ENCODE peak calls at places on chromosomes 2 and 18, in four cellular contexts. Y is right lobe of liver, P is heart right ventricle, L is fibroblast of lung. G is an unnamed sample.

GRCh38 chr2:227821043-227821942 is 7.7 kb downstream of the CCL20 start:
- DNase-seq in P (no peak), Y (no peak), L (peak; percentile 45), G (no peak)

GRCh38 chr2:205758051-205758450 is 75.8 kb downstream of the NRP2 start:
- DNase-seq in Y (no peak), L (peak; percentile 80), P (no peak), G (no peak)

GRCh38 chr2:235311044-235311443 is 182.8 kb upstream of the AGAP1 start:
- DNase-seq in L (no peak), P (no peak), Y (no peak), G (no peak)

GRCh38 chr2:84495539-84496146 is 20.7 kb upstream of the DNAH6 start:
- DNase-seq in L (peak; percentile 86), P (no peak), Y (no peak), G (no peak)

GRCh38 chr2:34365937-34366336 is 766.8 kb upstream of the FAM98A start:
- DNase-seq in L (no peak), Y (no peak), P (no peak), G (peak; percentile 64)

GRCh38 chr18:52992041-52992440 is 652.0 kb downstream of the DCC start:
- DNase-seq in P (no peak), Y (no peak), L (no peak), G (no peak)

GRCh38 chr2:58010599-58010998 is 36.0 kb upstream of the VRK2 start:
- DNase-seq in L (no peak), Y (no peak), P (no peak), G (no peak)

GRCh38 chr2:26300234-26300641 is 45.7 kb upstream of the SELENOI start:
- DNase-seq in L (no peak), P (no peak), Y (no peak), G (no peak)

GRCh38 chr2:226427538-226428307 is 371.9 kb downstream of the IRS1 start:
- DNase-seq in L (peak; percentile 87), P (no peak), Y (no peak), G (no peak)

GRCh38 chr2:192499476-192499875 is 304.7 kb upstream of the TMEFF2 start:
- DNase-seq in Y (no peak), P (no peak), L (peak; percentile 33), G (no peak)

GRCh38 chr2:113342650-113343049 is 63.9 kb upstream of the PAX8 start:
- DNase-seq in L (no peak), Y (no peak), P (no peak), G (peak; percentile 20)

GRCh38 chr2:166081131-166081632 is 46.6 kb downstream of the SCN1A start:
- DNase-seq in P (no peak), Y (no peak), L (no peak), G (no peak)

GRCh38 chr18:7089369-7089768 is 28.2 kb downstream of the LAMA1 start:
- DNase-seq in L (no peak), Y (no peak), P (no peak), G (no peak)

GRCh38 chr2:120622159-120622869 is 113.4 kb upstream of the GLI2 start:
- DNase-seq in Y (peak; percentile 24), L (no peak), P (no peak), G (no peak)

GRCh38 chr2:79935771-79936657 is 368.5 kb downstream of the LRRTM1 start:
- DNase-seq in L (peak; percentile 88), P (no peak), Y (no peak), G (no peak)

GRCh38 chr2:191933307-191934105 is 86.6 kb upstream of the CAVIN2 start:
- DNase-seq in L (no peak), Y (no peak), P (no peak), G (peak; percentile 38)

GRCh38 chr18:24490545-24490944 is 30.1 kb downstream of the HRH4 start:
- DNase-seq in Y (no peak), L (no peak), P (no peak), G (no peak)

GRCh38 chr2:207617011-207617671 is 8.1 kb downstream of the METTL21A start:
- DNase-seq in Y (no peak), L (peak; percentile 97), P (no peak), G (no peak)

GRCh38 chr2:15316370-15316814 is 244.7 kb downstream of the NBAS start:
- DNase-seq in Y (no peak), L (no peak), P (no peak), G (no peak)

GRCh38 chr2:101036562-101036961 is 34.5 kb downstream of the RPL31 start:
- DNase-seq in L (peak; percentile 67), P (no peak), Y (no peak), G (no peak)

GRCh38 chr2:109450574-109451265 is 163.0 kb downstream of the SEPTIN10 start:
- DNase-seq in Y (no peak), P (peak; percentile 51), L (no peak), G (no peak)

GRCh38 chr2:114039681-114040080 is 149.8 kb downstream of the ACTR3 start:
- DNase-seq in L (no peak), Y (no peak), P (no peak), G (no peak)

GRCh38 chr2:238668426-238668825 is 179.5 kb upstream of the TWIST2 start:
- DNase-seq in Y (no peak), P (no peak), L (no peak), G (no peak)

GRCh38 chr2:218839430-218839829 is 7.8 kb upstream of the PRKAG3 start:
- DNase-seq in Y (no peak), P (no peak), L (peak; percentile 57), G (no peak)

GRCh38 chr2:187993516-187993915 is 298.2 kb upstream of the GULP1 start:
- DNase-seq in L (peak; percentile 11), Y (no peak), P (no peak), G (no peak)

GRCh38 chr2:221477697-221478096 is 94.4 kb downstream of the EPHA4 start:
- DNase-seq in Y (no peak), P (no peak), L (no peak), G (no peak)

GRCh38 chr18:13137041-13137938 is 81.3 kb upstream of the LDLRAD4 start:
- DNase-seq in P (peak; percentile 55), Y (peak; percentile 72), L (no peak), G (peak; percentile 38)

DNA sequence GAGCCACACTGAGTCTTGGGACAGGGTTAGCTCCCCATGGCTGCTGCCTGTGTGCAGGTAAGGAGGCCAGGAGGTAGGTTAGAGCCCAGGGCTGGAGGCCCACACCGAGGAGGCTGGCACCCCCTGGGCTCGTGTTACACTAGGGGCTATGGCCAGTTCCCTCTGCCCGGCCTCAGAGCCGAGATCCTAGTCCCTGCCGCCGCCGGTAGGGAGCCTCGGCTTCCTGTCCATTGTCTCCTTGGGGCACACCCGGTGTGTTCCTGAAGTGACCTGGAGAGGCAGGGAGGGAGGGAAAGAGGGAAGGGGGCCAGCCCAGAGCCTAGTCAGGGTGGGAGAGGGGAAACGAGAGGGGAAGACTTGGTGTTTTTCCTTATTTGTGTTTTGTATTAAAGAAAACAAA is 170.5 kb downstream of the CTIF start:
- DNase-seq in Y (no peak), P (peak; percentile 38), L (no peak), G (no peak)
- TF ChIP-seq CTCF in Y (no peak), P (no peak), L (no peak), G (no peak)

GRCh38 chr2:40282428-40282827 is 169.5 kb downstream of the SLC8A1 start:
- DNase-seq in L (peak; percentile 47), Y (no peak), P (no peak), G (no peak)

GRCh38 chr2:40279001-40279400 is 172.9 kb downstream of the SLC8A1 start:
- DNase-seq in Y (no peak), L (peak; percentile 54), P (no peak), G (no peak)

GRCh38 chr2:40283111-40283909 is 168.6 kb downstream of the SLC8A1 start:
- DNase-seq in L (no peak), Y (no peak), P (no peak), G (no peak)

GRCh38 chr2:40279479-40279878 is 172.4 kb downstream of the SLC8A1 start:
- DNase-seq in P (no peak), Y (no peak), L (no peak), G (no peak)

GRCh38 chr2:40281021-40281940 is 170.6 kb downstream of the SLC8A1 start:
- DNase-seq in Y (no peak), L (peak; percentile 88), P (no peak), G (no peak)
- H3K4me1 ChIP-seq in Y (no peaks in the 10 kb centered on the region), L (peaks cover 20% of the 10 kb centered on the region), P (peaks cover 93% of the 10 kb centered on the region), G (no peaks in the 10 kb centered on the region)

GRCh38 chr18:71327443-71328120 is 1038.7 kb downstream of the SOCS6 start:
- DNase-seq in P (no peak), L (no peak), Y (no peak), G (no peak)
- H3K9me3 ChIP-seq in P (no peaks in the 10 kb centered on the region), L (no peaks in the 10 kb centered on the region), Y (no peaks in the 10 kb centered on the region), G (no peaks in the 10 kb centered on the region)

GRCh38 chr2:232876071-232876977 is 6.3 kb downstream of the SNORC start:
- DNase-seq in L (no peak), Y (peak; percentile 78), P (no peak), G (no peak)
- TF ChIP-seq CTCF in L (peak; percentile 9), Y (peak; percentile 21), P (no peak), G (no peak)

G was measured in pancreas.